ENCODE peak calls at places on chromosome 9, in four cellular contexts. Y is CD8-positive, alpha-beta memory T cell; D is CD4-positive, CD25-positive, alpha-beta regulatory T cell; P is prostate gland. I is an unnamed sample.
A peak's percentile ranks its signal among the peaks of the same experiment; 100 is the strongest.

GRCh38 chr9:129650680-129651235 is 8.8 kb upstream of the ASB6 start:
- DNase-seq in Y (no peak), D (no peak), P (no peak), I (no peak)

GRCh38 chr9:33778700-33779351 is 16.5 kb upstream of the PRSS3 start:
- DNase-seq in Y (peak; percentile 26), D (peak; percentile 20), P (peak; percentile 17), I (peak; percentile 56)

GRCh38 chr9:69149321-69149807 is 24.7 kb upstream of the TJP2 start:
- DNase-seq in Y (no peak), D (no peak), P (no peak), I (no peak)

GRCh38 chr9:131095666-131096489 is 453 bp upstream of the AIF1L start:
- DNase-seq in Y (no peak), D (no peak), P (no peak), I (no peak)

GRCh38 chr9:36597412-36598178 is 24.9 kb downstream of the MELK start:
- DNase-seq in Y (no peak), D (no peak), P (no peak), I (no peak)

GRCh38 chr9:102049586-102050246 is 311.3 kb upstream of the GRIN3A start:
- DNase-seq in Y (no peak), D (no peak), P (no peak), I (no peak)

GRCh38 chr9:124360277-124360676 is 55.0 kb downstream of the PSMB7 start:
- DNase-seq in Y (no peak), D (no peak), P (no peak), I (no peak)

GRCh38 chr9:114417511-114417910 is 29.7 kb upstream of the AKNA start:
- DNase-seq in Y (no peak), D (no peak), P (no peak), I (no peak)

GRCh38 chr9:131298816-131299215 is 9.3 kb downstream of the PLPP7 start:
- DNase-seq in Y (no peak), D (no peak), P (no peak), I (no peak)

GRCh38 chr9:87854563-87854962 is 28.1 kb upstream of the SPATA31E1 start:
- DNase-seq in Y (no peak), D (no peak), P (no peak), I (no peak)

GRCh38 chr9:83296123-83296522 is 233.2 kb upstream of the RASEF start:
- DNase-seq in Y (no peak), D (no peak), P (no peak), I (no peak)

GRCh38 chr9:90815183-90815943 is 13.7 kb downstream of the SYK start:
- DNase-seq in Y (no peak), D (no peak), P (no peak), I (no peak)

GRCh38 chr9:131641618-131642495 is 96.5 kb downstream of the PRRT1B start:
- DNase-seq in Y (no peak), D (no peak), P (peak; percentile 78), I (no peak)

GRCh38 chr9:15965246-15965745 is 412.5 kb downstream of the CCDC171 start:
- DNase-seq in Y (no peak), D (no peak), P (no peak), I (no peak)

GRCh38 chr9:131706608-131706970 is 33.3 kb downstream of the RAPGEF1 start:
- DNase-seq in Y (no peak), D (no peak), P (no peak), I (peak; percentile 69)

GRCh38 chr9:83220737-83221136 is 157.8 kb upstream of the RASEF start:
- DNase-seq in Y (no peak), D (no peak), P (no peak), I (no peak)

GRCh38 chr9:98558575-98558974 is 150.2 kb downstream of the GABBR2 start:
- DNase-seq in Y (no peak), D (no peak), P (no peak), I (no peak)

GRCh38 chr9:84419203-84419602 is 78.6 kb upstream of the SLC28A3 start:
- DNase-seq in Y (no peak), D (no peak), P (no peak), I (no peak)

GRCh38 chr9:31320507-31320906 is 1063.9 kb upstream of the ACO1 start:
- DNase-seq in Y (no peak), D (no peak), P (no peak), I (no peak)

GRCh38 chr9:109118802-109119438 is 827 bp downstream of the TMEM245 start:
- DNase-seq in Y (no peak), D (no peak), P (no peak), I (no peak)

GRCh38 chr9:8860925-8861324 is 1061.3 kb upstream of the DMAC1 start:
- DNase-seq in Y (no peak), D (no peak), P (no peak), I (no peak)

GRCh38 chr9:93346240-93347112 is 105.0 kb upstream of the FAM120A start:
- DNase-seq in Y (no peak), D (no peak), P (no peak), I (no peak)

GRCh38 chr9:125003332-125003731 is 62.4 kb upstream of the GOLGA1 start:
- DNase-seq in Y (no peak), D (no peak), P (no peak), I (no peak)

GRCh38 chr9:87713278-87713989 is 12.5 kb upstream of the CTSL start:
- DNase-seq in Y (no peak), D (no peak), P (no peak), I (peak; percentile 62)

GRCh38 chr9:8750639-8751041 is 951.1 kb upstream of the DMAC1 start:
- DNase-seq in Y (no peak), D (no peak), P (no peak), I (no peak)

GRCh38 chr9:93302586-93303257 is 118.8 kb downstream of the WNK2 start:
- DNase-seq in Y (peak; percentile 42), D (peak; percentile 39), P (peak; percentile 47), I (peak; percentile 85)

GRCh38 chr9:111020594-111020993 is 17.7 kb downstream of the LPAR1 start:
- DNase-seq in Y (no peak), D (no peak), P (no peak), I (no peak)

GRCh38 chr9:35816708-35817107 is 1.9 kb upstream of the HINT2 start:
- DNase-seq in Y (no peak), D (no peak), P (no peak), I (no peak)

GRCh38 chr9:89191004-89191403 is 12.4 kb upstream of the SHC3 start:
- DNase-seq in Y (no peak), D (no peak), P (no peak), I (no peak)

GRCh38 chr9:135001526-135001925 is 83.8 kb upstream of the FCN1 start:
- DNase-seq in Y (no peak), D (no peak), P (no peak), I (no peak)

GRCh38 chr9:14396171-14396570 is 82.2 kb upstream of the NFIB start:
- DNase-seq in Y (no peak), D (no peak), P (no peak), I (no peak)

GRCh38 chr9:8832956-8833355 is 1033.4 kb upstream of the DMAC1 start:
- DNase-seq in Y (no peak), D (no peak), P (no peak), I (no peak)

GRCh38 chr9:133543772-133544467 is 9.4 kb downstream of the ADAMTSL2 start:
- DNase-seq in Y (no peak), D (no peak), P (no peak), I (no peak)
- H3K27me3 ChIP-seq in Y (no peaks in the 10 kb centered on the region), D (no peaks in the 10 kb centered on the region), P (no peaks in the 10 kb centered on the region), I (no peaks in the 10 kb centered on the region)

GRCh38 chr9:121638901-121639592 is 12.4 kb upstream of the DAB2IP start:
- DNase-seq in Y (no peak), D (no peak), P (no peak), I (no peak)

GRCh38 chr9:121640486-121641227 is 10.8 kb upstream of the DAB2IP start:
- DNase-seq in Y (no peak), D (no peak), P (no peak), I (no peak)

GRCh38 chr9:121638399-121638798 is 13.0 kb upstream of the DAB2IP start:
- DNase-seq in Y (no peak), D (no peak), P (no peak), I (no peak)

GRCh38 chr9:121640076-121640475 is 11.4 kb upstream of the DAB2IP start:
- DNase-seq in Y (peak; percentile 5), D (no peak), P (peak; percentile 23), I (no peak)

DNA sequence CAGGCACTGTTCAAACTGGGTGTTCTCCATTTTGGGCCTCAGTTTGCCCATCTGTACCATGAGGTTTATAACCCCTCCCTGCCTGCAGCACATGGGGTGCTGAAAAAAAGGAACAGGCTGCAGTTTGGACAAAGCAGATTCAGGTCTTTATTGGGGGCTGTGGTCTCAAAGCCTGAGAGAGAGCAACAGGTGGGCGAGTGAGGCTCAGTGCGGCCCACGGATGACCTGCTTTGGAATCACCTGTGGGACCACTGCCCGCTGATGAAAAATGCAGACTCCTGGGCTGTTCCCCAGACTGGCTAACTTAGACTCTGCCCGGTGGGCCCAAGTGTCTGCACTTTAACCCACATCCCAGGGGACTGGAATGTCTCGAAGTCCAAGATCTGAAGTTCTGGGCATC is 11.8 kb upstream of the DAB2IP start:
- DNase-seq in Y (no peak), D (no peak), P (no peak), I (no peak)
- H3K4me1 ChIP-seq in Y (no peaks in the 10 kb centered on the region), D (no peaks in the 10 kb centered on the region), P (peaks cover 4% of the 10 kb centered on the region), I (peaks cover 35% of the 10 kb centered on the region)

DNA sequence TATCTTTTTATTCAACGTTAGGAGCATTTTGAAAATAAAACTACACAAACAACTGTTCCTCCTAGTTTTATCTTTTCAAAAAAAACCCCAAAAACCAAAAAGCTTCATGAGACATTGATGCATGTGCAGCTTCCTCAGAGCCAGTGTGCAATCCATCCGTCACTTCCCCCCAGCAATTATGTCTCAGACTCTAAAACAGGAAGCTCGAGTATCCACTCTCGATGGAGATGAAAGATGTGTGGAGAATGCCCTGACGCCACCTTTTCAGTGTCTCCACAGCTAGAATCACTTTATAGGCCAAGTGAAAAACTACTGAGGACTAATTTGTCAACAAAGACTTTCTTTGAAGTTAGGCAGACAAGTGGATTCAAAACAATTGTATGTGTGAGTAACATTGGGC is 408.9 kb upstream of the SMARCA2 start:
- DNase-seq in Y (no peak), D (no peak), P (no peak), I (no peak)
- H3K9me3 ChIP-seq in Y (no peaks in the 10 kb centered on the region), D (no peaks in the 10 kb centered on the region), P (no peaks in the 10 kb centered on the region), I (no peaks in the 10 kb centered on the region)

DNA sequence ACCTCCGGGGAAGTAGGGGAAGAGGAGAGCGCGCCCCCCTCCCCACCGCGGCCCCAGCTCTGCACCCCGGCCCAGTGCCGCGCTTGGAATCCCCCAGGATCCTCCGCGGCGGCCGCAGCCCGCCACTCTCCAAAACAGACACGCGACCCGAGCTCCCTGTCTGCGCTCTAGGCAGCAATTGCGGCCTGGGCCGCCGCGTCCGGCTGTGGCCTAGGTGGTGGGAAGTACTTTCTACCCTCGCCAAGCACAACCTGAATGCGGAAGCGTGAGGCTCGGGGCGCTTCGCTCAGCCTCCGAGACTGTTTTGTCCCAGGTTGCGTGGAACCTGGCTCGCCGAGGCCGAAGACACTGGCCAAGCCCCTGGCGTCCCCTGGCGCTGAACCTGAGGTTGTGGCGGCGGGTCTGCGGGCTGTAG is 3.3 kb upstream of the FOXB2 start:
- DNase-seq in Y (no peak), D (no peak), P (no peak), I (no peak)
- H3K27me3 ChIP-seq in Y (peaks cover 29% of the 10 kb centered on the region), D (peaks cover 37% of the 10 kb centered on the region), P (peaks cover 84% of the 10 kb centered on the region), I (peaks cover 91% of the 10 kb centered on the region)

I was measured in Peyer's patch.